ENCODE peak calls at places on chromosomes 1 and 21, in six cellular contexts. R is AG08396, C is heart right ventricle, N is AG04449, W is T follicular helper cell, H is brain microvascular endothelial cell. T is an unnamed sample.
A peak's percentile ranks its signal among the peaks of the same experiment; 100 is the strongest.

GRCh38 chr21:45823100-45823681 is 158.4 kb upstream of the COL6A1 start:
- DNase-seq in R (no peak), C (no peak), N (no peak), W (no peak), H (no peak), T (no peak)

GRCh38 chr21:17461582-17461981 is 51.3 kb upstream of the CXADR start:
- DNase-seq in R (no peak), C (no peak), N (no peak), W (no peak), H (no peak), T (no peak)

GRCh38 chr21:37047079-37047478 is 25.8 kb downstream of the PIGP start:
- DNase-seq in R (no peak), C (no peak), N (no peak), W (no peak), H (no peak), T (peak; percentile 30)

GRCh38 chr1:76330993-76331603 is 256.6 kb downstream of the ST6GALNAC3 start:
- DNase-seq in R (peak; percentile 36), C (peak; percentile 14), N (peak; percentile 26), W (peak; percentile 7), H (peak; percentile 74), T (no peak)

GRCh38 chr1:205572426-205572825 is 59.4 kb downstream of the ELK4 start:
- DNase-seq in R (no peak), C (no peak), N (no peak), W (no peak), H (no peak), T (peak; percentile 23)

GRCh38 chr1:156247460-156248322 is at the start of gene PAQR6:
- DNase-seq in R (no peak), C (no peak), N (no peak), W (no peak), H (no peak), T (peak; percentile 58)

GRCh38 chr1:23698466-23698865 is 6.9 kb downstream of the RPL11 start:
- DNase-seq in R (no peak), C (no peak), N (no peak), W (no peak), H (no peak), T (no peak)

GRCh38 chr1:30879126-30879786 is 29.3 kb downstream of the SDC3 start:
- DNase-seq in R (no peak), C (no peak), N (no peak), W (no peak), H (no peak), T (peak; percentile 40)

GRCh38 chr1:40299366-40300248 is 17.5 kb downstream of the COL9A2 start:
- DNase-seq in R (no peak), C (no peak), N (no peak), W (no peak), H (no peak), T (no peak)

GRCh38 chr1:10791117-10791951 is 5.1 kb downstream of the CASZ1 start:
- DNase-seq in R (no peak), C (no peak), N (no peak), W (no peak), H (no peak), T (no peak)